ENCODE peak calls at places on chromosomes 6 and 20, in six cellular contexts. B is cardiac septum; K is stimulated activated CD4-positive, alpha-beta T cell treated with anti-CD3 and anti-CD28 coated beads, Interleukin-2, amount 100 ng/mL, for 4 hours; W is HFFc6; F is fibroblast of the conjunctiva; J is activated CD4-positive, CD25-positive, alpha-beta regulatory T cell treated with anti-CD3 and anti-CD28 coated beads, Interleukin-2, amount 50 U/mL, for 16 hours. Z is an unnamed sample.

GRCh38 chr6:152301021-152301805 is 335.9 kb downstream of the SYNE1 start:
- DNase-seq in B (no peak), K (no peak), F (peak), J (no peak), W (peak), Z (no peak)

GRCh38 chr6:117929501-117929900 is 22.4 kb downstream of the SLC35F1 start:
- DNase-seq in B (no peak), F (no peak), W (no peak), K (no peak), J (no peak), Z (no peak)

GRCh38 chr6:105771313-105771970 is 314.7 kb upstream of the PRDM1 start:
- DNase-seq in B (no peak), W (peak), F (no peak), K (no peak), J (no peak), Z (peak)

GRCh38 chr6:149014631-149015171 is 267.9 kb downstream of the UST start:
- DNase-seq in B (no peak), K (no peak), J (no peak), F (no peak), W (peak), Z (peak)

GRCh38 chr6:27188885-27189418 is 58.5 kb upstream of the PRSS16 start:
- DNase-seq in K (peak), W (peak), J (no peak), F (peak), B (no peak), Z (peak)

GRCh38 chr6:158131926-158132325 is 36.1 kb downstream of the SERAC1 start:
- DNase-seq in B (no peak), W (peak), K (no peak), J (no peak), F (no peak), Z (peak)

GRCh38 chr6:129236110-129236509 is 353.2 kb downstream of the LAMA2 start:
- DNase-seq in J (no peak), B (no peak), W (no peak), F (no peak), K (no peak), Z (no peak)

GRCh38 chr6:72040106-72040505 is 153.8 kb downstream of the RIMS1 start:
- DNase-seq in W (no peak), F (no peak), J (no peak), B (no peak), K (no peak), Z (peak)

GRCh38 chr20:47492284-47492683 is 9.4 kb upstream of the NCOA3 start:
- DNase-seq in F (no peak), W (no peak), K (no peak), J (no peak), B (no peak), Z (no peak)

GRCh38 chr6:78909391-78909790 is 42.0 kb downstream of the IRAK1BP1 start:
- DNase-seq in W (peak), J (no peak), B (no peak), F (peak), K (no peak), Z (no peak)

GRCh38 chr20:58618694-58619540 is 32.2 kb upstream of the STX16 start:
- DNase-seq in B (no peak), K (no peak), J (no peak), W (no peak), F (peak), Z (peak)

GRCh38 chr6:121849477-121849876 is 414.0 kb downstream of the GJA1 start:
- DNase-seq in B (no peak), W (peak), J (no peak), K (no peak), F (peak), Z (peak)

GRCh38 chr6:150535151-150535816 is 64.4 kb upstream of the PLEKHG1 start:
- DNase-seq in J (no peak), W (no peak), K (no peak), F (no peak), B (no peak), Z (no peak)

GRCh38 chr6:24401458-24401857 is 1.3 kb upstream of the MRS2 start:
- DNase-seq in K (no peak), W (no peak), J (no peak), F (no peak), B (no peak), Z (no peak)

GRCh38 chr20:47796952-47797351 is 11.7 kb upstream of the SULF2 start:
- DNase-seq in W (no peak), K (no peak), J (no peak), F (no peak), B (no peak), Z (no peak)

GRCh38 chr20:32343438-32343837 is 14.7 kb upstream of the ASXL1 start:
- DNase-seq in B (no peak), K (no peak), W (peak), J (no peak), F (no peak), Z (peak)

GRCh38 chr6:31202259-31203166 is 32.0 kb upstream of the POU5F1 start:
- DNase-seq in B (no peak), F (no peak), J (no peak), W (no peak), K (no peak), Z (peak)

Z was measured in M059J.